ENCODE peak calls at places on chromosomes 12 and 14, in seven cellular contexts. R is pancreas, S is BE2C, Y is T-cell, N is mesendoderm, X is retina, E is mucosa of gallbladder. L is an unnamed sample.

GRCh38 chr12:6536894-6537579 is 2.7 kb downstream of the GAPDH start:
- DNase-seq in R (no peak), S (peak; percentile 32), Y (no peak), N (peak; percentile 8), X (no peak), E (no peak), L (peak; percentile 87)

GRCh38 chr14:106843951-106844483 is 1317.6 kb downstream of the TMEM121 start:
- DNase-seq in R (peak; percentile 40), S (no peak), Y (no peak), N (no peak), X (no peak), E (peak; percentile 58), L (peak; percentile 67)

GRCh38 chr12:100993916-100994315 is 199.3 kb downstream of the ANO4 start:
- DNase-seq in R (no peak), S (no peak), Y (no peak), N (peak; percentile 49), X (no peak), E (no peak), L (no peak)

GRCh38 chr14:50828738-50829471 is 2.1 kb downstream of the NIN start:
- DNase-seq in R (no peak), S (no peak), Y (no peak), N (no peak), X (no peak), E (no peak), L (no peak)

GRCh38 chr12:6978188-6978986 is 7.7 kb downstream of the EMG1 start:
- DNase-seq in R (no peak), S (no peak), Y (no peak), N (no peak), X (no peak), E (no peak), L (no peak)

GRCh38 chr14:55073856-55074255 is 22.4 kb downstream of the MAPK1IP1L start:
- DNase-seq in R (no peak), S (no peak), Y (no peak), N (no peak), X (no peak), E (no peak), L (no peak)

GRCh38 chr14:30240002-30240401 is 312.4 kb upstream of the PRKD1 start:
- DNase-seq in R (no peak), S (no peak), Y (no peak), N (no peak), X (peak; percentile 40), E (no peak), L (no peak)

GRCh38 chr12:100372846-100373245 is 16.0 kb downstream of the SLC17A8 start:
- DNase-seq in R (no peak), S (no peak), Y (no peak), N (peak; percentile 67), X (no peak), E (no peak), L (no peak)

GRCh38 chr14:37869633-37870032 is 274.2 kb downstream of the TTC6 start:
- DNase-seq in R (no peak), S (no peak), Y (no peak), N (no peak), X (no peak), E (no peak), L (no peak)

GRCh38 chr12:124438415-124439056 is 128.9 kb downstream of the NCOR2 start:
- DNase-seq in R (no peak), S (peak; percentile 39), Y (no peak), N (peak; percentile 50), X (no peak), E (no peak), L (no peak)

GRCh38 chr12:62131153-62131552 is 129.1 kb upstream of the USP15 start:
- DNase-seq in R (no peak), S (no peak), Y (no peak), N (no peak), X (no peak), E (no peak), L (no peak)

GRCh38 chr14:53247596-53248370 is 94.7 kb upstream of the DDHD1 start:
- DNase-seq in R (peak; percentile 42), S (no peak), Y (no peak), N (no peak), X (no peak), E (no peak), L (no peak)

GRCh38 chr12:62434504-62435336 is 31.9 kb upstream of the MON2 start:
- DNase-seq in R (no peak), S (peak; percentile 9), Y (no peak), N (no peak), X (no peak), E (no peak), L (peak; percentile 40)

GRCh38 chr12:3770891-3771290 is 18.0 kb upstream of the CRACR2A start:
- DNase-seq in R (no peak), S (no peak), Y (no peak), N (no peak), X (no peak), E (no peak), L (no peak)

GRCh38 chr14:63853831-63854293 is 1.1 kb downstream of the SYNE2 start:
- DNase-seq in R (peak; percentile 61), S (peak; percentile 66), Y (peak; percentile 53), N (peak; percentile 47), X (peak; percentile 78), E (peak; percentile 63), L (peak; percentile 58)

GRCh38 chr12:109581856-109582255 is 8.3 kb downstream of the MVK start:
- DNase-seq in R (no peak), S (no peak), Y (no peak), N (no peak), X (no peak), E (no peak), L (no peak)

GRCh38 chr14:31560759-31561154 is 447 bp upstream of the NUBPL start:
- DNase-seq in R (no peak), S (no peak), Y (no peak), N (peak; percentile 29), X (no peak), E (no peak), L (peak; percentile 47)

GRCh38 chr14:81157431-81157830 is 63.3 kb downstream of the GTF2A1 start:
- DNase-seq in R (no peak), S (no peak), Y (no peak), N (no peak), X (no peak), E (no peak), L (no peak)

GRCh38 chr14:92135269-92135668 is 13.5 kb downstream of the CPSF2 start:
- DNase-seq in R (no peak), S (no peak), Y (no peak), N (peak; percentile 14), X (peak; percentile 6), E (no peak), L (peak; percentile 69)

GRCh38 chr12:26212356-26212755 is 17.0 kb downstream of the SSPN start:
- DNase-seq in R (no peak), S (no peak), Y (no peak), N (no peak), X (no peak), E (no peak), L (no peak)

GRCh38 chr14:94164685-94165431 is 9.3 kb upstream of the PPP4R4 start:
- DNase-seq in R (peak; percentile 30), S (no peak), Y (no peak), N (no peak), X (peak; percentile 63), E (no peak), L (no peak)

GRCh38 chr12:29428630-29429029 is 47.7 kb upstream of the ERGIC2 start:
- DNase-seq in R (no peak), S (no peak), Y (no peak), N (no peak), X (no peak), E (no peak), L (no peak)

GRCh38 chr14:82047777-82048470 is 514.3 kb upstream of the SEL1L start:
- DNase-seq in R (no peak), S (no peak), Y (no peak), N (no peak), X (no peak), E (no peak), L (no peak)

GRCh38 chr14:63854330-63854729 is 1.5 kb downstream of the SYNE2 start:
- DNase-seq in R (no peak), S (no peak), Y (no peak), N (no peak), X (no peak), E (no peak), L (no peak)

GRCh38 chr14:90576581-90576980 is 179.8 kb downstream of the CALM1 start:
- DNase-seq in R (no peak), S (no peak), Y (no peak), N (no peak), X (no peak), E (no peak), L (no peak)

GRCh38 chr12:123934829-123935228 is 37.8 kb downstream of the CCDC92 start:
- DNase-seq in R (no peak), S (no peak), Y (no peak), N (no peak), X (no peak), E (no peak), L (no peak)

GRCh38 chr12:52818376-52818775 is 4.5 kb upstream of the KRT4 start:
- DNase-seq in R (no peak), S (no peak), Y (no peak), N (no peak), X (peak; percentile 69), E (no peak), L (no peak)

GRCh38 chr12:126093911-126094310 is 1028.7 kb downstream of the AACS start:
- DNase-seq in R (no peak), S (peak; percentile 14), Y (no peak), N (peak; percentile 87), X (peak; percentile 45), E (no peak), L (no peak)

GRCh38 chr12:91781114-91781513 is 364.5 kb downstream of the BTG1 start:
- DNase-seq in R (no peak), S (no peak), Y (no peak), N (peak; percentile 25), X (no peak), E (no peak), L (no peak)

GRCh38 chr12:38823743-38824142 is 81.6 kb downstream of the CPNE8 start:
- DNase-seq in R (no peak), S (no peak), Y (no peak), N (no peak), X (no peak), E (no peak), L (no peak)

GRCh38 chr12:112524676-112525425 is 106.1 kb downstream of the PTPN11 start:
- DNase-seq in R (no peak), S (no peak), Y (no peak), N (peak; percentile 34), X (no peak), E (no peak), L (no peak)

GRCh38 chr14:44035707-44036106 is 471.4 kb downstream of the FSCB start:
- DNase-seq in R (no peak), S (no peak), Y (no peak), N (no peak), X (no peak), E (no peak), L (no peak)

GRCh38 chr14:25400607-25401206 is 350.8 kb upstream of the STXBP6 start:
- DNase-seq in R (no peak), S (peak; percentile 40), Y (no peak), N (peak; percentile 57), X (peak; percentile 69), E (peak; percentile 53), L (peak; percentile 89)

GRCh38 chr14:96459851-96460250 is 42.3 kb upstream of the PAPOLA start:
- DNase-seq in R (no peak), S (no peak), Y (no peak), N (no peak), X (no peak), E (no peak), L (no peak)

GRCh38 chr12:127680516-127680915 is 586.5 kb upstream of the TMEM132C start:
- DNase-seq in R (no peak), S (no peak), Y (no peak), N (no peak), X (no peak), E (no peak), L (no peak)

GRCh38 chr12:91099836-91100235 is 11.5 kb downstream of the LUM start:
- DNase-seq in R (no peak), S (no peak), Y (no peak), N (no peak), X (no peak), E (no peak), L (no peak)

L was measured in Karpas-422.